ENCODE peak calls at places on chromosomes 5 and 9, in eight cellular contexts. R is fibroblast of the aortic adventitia, D is epithelial cell of esophagus, G is breast epithelium, C is pancreas, E is RWPE2, T is astrocyte of the spinal cord, Z is psoas muscle. J is an unnamed sample.

GRCh38 chr5:168291961-168292782 is 727 bp downstream of the WWC1 start:
- DNase-seq in R (no peak), D (no peak), G (peak), C (peak), E (no peak), T (no peak), Z (no peak), J (no peak)

GRCh38 chr5:169161022-169161680 is 139.8 kb downstream of the SLIT3 start:
- DNase-seq in R (peak), D (peak), G (peak), C (peak), E (no peak), T (peak), Z (peak), J (peak)

GRCh38 chr5:22693125-22693524 is 160.0 kb downstream of the CDH12 start:
- DNase-seq in R (no peak), D (no peak), G (no peak), C (no peak), E (no peak), T (no peak), Z (no peak), J (no peak)

GRCh38 chr5:108461628-108462367 is 79.9 kb upstream of the FBXL17 start:
- DNase-seq in R (peak), D (peak), G (no peak), C (no peak), E (no peak), T (peak), Z (no peak), J (no peak)

GRCh38 chr9:38322937-38323336 is 69.6 kb upstream of the ALDH1B1 start:
- DNase-seq in R (no peak), D (no peak), G (no peak), C (no peak), E (no peak), T (no peak), Z (no peak), J (no peak)

GRCh38 chr9:16501098-16501663 is 369.3 kb downstream of the BNC2 start:
- DNase-seq in R (peak), D (peak), G (no peak), C (no peak), E (no peak), T (peak), Z (no peak), J (no peak)

GRCh38 chr5:39608024-39608423 is 183.2 kb upstream of the DAB2 start:
- DNase-seq in R (no peak), D (no peak), G (no peak), C (no peak), E (no peak), T (no peak), Z (no peak), J (no peak)

GRCh38 chr9:129995409-129996160 is 47.4 kb downstream of the FNBP1 start:
- DNase-seq in R (peak), D (peak), G (no peak), C (no peak), E (no peak), T (no peak), Z (no peak), J (no peak)

GRCh38 chr5:68187268-68188055 is 28.1 kb upstream of the PIK3R1 start:
- DNase-seq in R (no peak), D (no peak), G (no peak), C (no peak), E (no peak), T (peak), Z (peak), J (peak)

GRCh38 chr5:10303201-10303600 is 4.5 kb downstream of the CMBL start:
- DNase-seq in R (no peak), D (no peak), G (no peak), C (no peak), E (no peak), T (no peak), Z (no peak), J (peak)

GRCh38 chr5:132505641-132506040 is 15.1 kb upstream of the IRF1 start:
- DNase-seq in R (no peak), D (no peak), G (no peak), C (no peak), E (no peak), T (no peak), Z (no peak), J (no peak)

GRCh38 chr5:34499001-34499734 is 157.0 kb upstream of the RAI14 start:
- DNase-seq in R (peak), D (peak), G (no peak), C (no peak), E (no peak), T (peak), Z (no peak), J (no peak)

GRCh38 chr5:69525490-69525889 is 32.9 kb downstream of the OCLN start:
- DNase-seq in R (no peak), D (no peak), G (no peak), C (no peak), E (no peak), T (no peak), Z (no peak), J (no peak)

GRCh38 chr5:149007174-149007573 is 55.7 kb downstream of the SH3TC2 start:
- DNase-seq in R (peak), D (no peak), G (no peak), C (no peak), E (no peak), T (peak), Z (no peak), J (no peak)

GRCh38 chr9:79955300-79955699 is 383.5 kb downstream of the TLE4 start:
- DNase-seq in R (peak), D (no peak), G (no peak), C (no peak), E (no peak), T (no peak), Z (no peak), J (no peak)

GRCh38 chr5:62093981-62094380 is 212.0 kb upstream of the KIF2A start:
- DNase-seq in R (peak), D (no peak), G (no peak), C (peak), E (no peak), T (peak), Z (peak), J (peak)

GRCh38 chr5:56699588-56699987 is 115.8 kb upstream of the MAP3K1 start:
- DNase-seq in R (no peak), D (no peak), G (no peak), C (no peak), E (no peak), T (no peak), Z (no peak), J (no peak)
- H3K4me3 ChIP-seq in R (no peak), D (no peak), G (no peak), C (no peak), E (no peak), T (no peak), Z (no peak), J (no peak)

GRCh38 chr5:2695200-2695891 is 56.1 kb downstream of the IRX2 start:
- DNase-seq in R (no peak), D (peak), G (peak), C (no peak), E (no peak), T (peak), Z (no peak), J (no peak)
- TF ChIP-seq CTCF in R (no peak), D (no peak), G (no peak), C (no peak), E (no peak), T (no peak), Z (no peak), J (no peak)

DNA sequence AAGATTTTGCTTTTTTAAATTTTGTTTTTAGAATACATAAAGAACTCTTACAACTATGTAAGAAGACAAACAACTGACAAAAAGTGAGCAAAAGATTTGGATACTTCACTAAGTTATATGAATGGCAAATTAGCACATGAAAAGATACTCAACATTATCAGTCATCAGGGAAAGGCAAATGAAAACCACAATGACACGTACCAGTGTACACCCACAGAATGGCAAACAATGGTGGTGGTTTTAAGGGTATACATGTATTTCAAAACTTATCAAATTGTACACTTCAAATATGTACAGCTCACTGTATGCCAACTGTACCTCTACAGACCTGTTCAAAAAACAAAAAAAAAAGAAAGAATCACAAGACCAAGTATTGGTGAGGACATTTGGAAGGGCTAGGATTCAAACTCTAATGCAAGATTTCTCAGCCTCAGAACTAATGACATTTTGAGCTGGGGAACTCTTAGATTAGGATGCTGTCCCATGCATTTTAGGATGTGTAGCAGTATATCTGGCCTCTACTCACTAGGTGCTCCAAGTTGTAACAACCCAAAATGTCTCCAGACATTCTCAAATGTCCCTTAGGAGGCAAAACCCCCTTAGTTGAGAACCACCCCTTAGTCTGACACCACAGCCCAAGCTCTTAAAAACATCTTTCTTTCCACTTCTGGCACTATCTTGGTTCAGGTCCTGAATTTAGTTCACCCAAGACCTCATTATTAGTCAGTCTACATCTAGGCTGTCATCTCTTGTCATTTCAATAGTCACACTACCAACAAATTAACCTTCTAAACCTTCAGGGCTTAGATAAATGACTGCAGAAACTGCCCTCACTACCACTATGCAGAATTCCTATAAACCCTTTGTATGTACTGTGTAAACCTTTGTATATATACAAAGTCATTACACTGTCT is 9.7 kb downstream of the SCAI start:
- DNase-seq in R (no peak), D (no peak), G (no peak), C (no peak), E (no peak), T (no peak), Z (no peak), J (no peak)
- H3K4me3 ChIP-seq in R (no peak), D (no peak), G (no peak), C (no peak), E (no peak), T (no peak), Z (no peak), J (no peak)

GRCh38 chr5:109945097-109945678 is 255.5 kb downstream of the MAN2A1 start:
- DNase-seq in R (no peak), D (no peak), G (no peak), C (no peak), E (no peak), T (peak), Z (no peak), J (no peak)
- TF ChIP-seq CTCF in R (no peak), D (no peak), G (no peak), C (no peak), E (no peak), T (no peak), Z (no peak), J (no peak)

GRCh38 chr9:81682797-81683196 is 6.5 kb downstream of the TLE1 start:
- DNase-seq in R (peak), D (peak), G (no peak), C (peak), E (no peak), T (peak), Z (no peak), J (no peak)

GRCh38 chr9:81683704-81684103 is 5.6 kb downstream of the TLE1 start:
- DNase-seq in R (no peak), D (no peak), G (no peak), C (no peak), E (no peak), T (no peak), Z (no peak), J (no peak)

GRCh38 chr9:81683214-81683613 is 6.1 kb downstream of the TLE1 start:
- DNase-seq in R (no peak), D (no peak), G (no peak), C (no peak), E (no peak), T (no peak), Z (no peak), J (no peak)

GRCh38 chr9:81680506-81680905 is 8.8 kb downstream of the TLE1 start:
- DNase-seq in R (no peak), D (no peak), G (no peak), C (no peak), E (no peak), T (no peak), Z (no peak), J (no peak)

GRCh38 chr9:81682177-81682576 is 7.2 kb downstream of the TLE1 start:
- DNase-seq in R (no peak), D (no peak), G (no peak), C (no peak), E (no peak), T (no peak), Z (no peak), J (no peak)
- H3K4me3 ChIP-seq in R (no peak), D (no peak), G (no peak), C (no peak), E (no peak), T (no peak), Z (no peak), J (no peak)

GRCh38 chr5:6829150-6829784 is 116.0 kb downstream of the TENT4A start:
- DNase-seq in R (no peak), D (peak), G (no peak), C (no peak), E (no peak), T (no peak), Z (no peak), J (no peak)
- TF ChIP-seq CTCF in R (no peak), D (no peak), G (no peak), C (no peak), E (no peak), T (no peak), Z (no peak), J (no peak)

GRCh38 chr5:151213803-151214613 is 9.9 kb downstream of the CCDC69 start:
- DNase-seq in R (peak), D (peak), G (peak), C (peak), E (peak), T (no peak), Z (peak), J (peak)
- H3K4me3 ChIP-seq in R (no peak), D (no peak), G (no peak), C (no peak), E (no peak), T (no peak), Z (peak), J (no peak)

J was measured in left lung.